ENCODE peak calls at places on chromosomes 12 and 14, in six cellular contexts. I, A, X, S, R and E are unnamed samples.

GRCh38 chr14:101583006-101583708 is 21.9 kb downstream of the DIO3 start:
- DNase-seq in I (no peak), A (peak; percentile 38), X (no peak), S (no peak), R (no peak), E (no peak)

GRCh38 chr12:32483499-32483898 is 84.1 kb downstream of the FGD4 start:
- DNase-seq in I (no peak), A (no peak), X (no peak), S (no peak), R (no peak), E (no peak)

GRCh38 chr12:92363295-92364146 is 217.9 kb upstream of the BTG1 start:
- DNase-seq in I (no peak), A (no peak), X (peak; percentile 15), S (peak; percentile 53), R (peak; percentile 96), E (peak; percentile 3)

GRCh38 chr12:66044731-66045130 is 85.8 kb downstream of the LLPH start:
- DNase-seq in I (no peak), A (no peak), X (peak; percentile 52), S (peak; percentile 54), R (no peak), E (peak; percentile 57)

GRCh38 chr12:108773798-108774788 is 42.8 kb upstream of the CORO1C start:
- DNase-seq in I (peak; percentile 23), A (peak; percentile 87), X (peak; percentile 85), S (peak; percentile 90), R (no peak), E (peak; percentile 92)

GRCh38 chr12:33605776-33606175 is 166.2 kb upstream of the SYT10 start:
- DNase-seq in I (no peak), A (no peak), X (no peak), S (no peak), R (no peak), E (peak; percentile 39)

GRCh38 chr12:120413901-120414695 is 23.8 kb upstream of the COX6A1 start:
- DNase-seq in I (no peak), A (no peak), X (no peak), S (no peak), R (no peak), E (no peak)

GRCh38 chr14:52853522-52853854 is 62.1 kb upstream of the GNPNAT1 start:
- DNase-seq in I (no peak), A (no peak), X (no peak), S (no peak), R (no peak), E (no peak)

GRCh38 chr14:101761881-101762529 is 496 bp downstream of the PPP2R5C start:
- DNase-seq in I (no peak), A (peak; percentile 82), X (no peak), S (no peak), R (no peak), E (no peak)

GRCh38 chr14:103284574-103285467 is 49.2 kb upstream of the EIF5 start:
- DNase-seq in I (no peak), A (no peak), X (peak; percentile 49), S (peak; percentile 8), R (no peak), E (peak; percentile 20)

GRCh38 chr14:99737956-99738667 is 54.0 kb downstream of the CYP46A1 start:
- DNase-seq in I (no peak), A (no peak), X (no peak), S (no peak), R (no peak), E (no peak)

GRCh38 chr12:104788848-104789271 is 169.2 kb downstream of the SLC41A2 start:
- DNase-seq in I (no peak), A (no peak), X (no peak), S (no peak), R (no peak), E (no peak)

GRCh38 chr12:50240792-50241114 is 42.6 kb downstream of the LIMA1 start:
- DNase-seq in I (no peak), A (no peak), X (no peak), S (peak; percentile 67), R (no peak), E (peak; percentile 44)

GRCh38 chr12:118979763-118980406 is 1.5 kb upstream of the SRRM4 start:
- DNase-seq in I (no peak), A (peak; percentile 63), X (peak; percentile 40), S (peak; percentile 29), R (no peak), E (peak; percentile 61)
- TF ChIP-seq CTCF in I (peak; percentile 34), A (peak; percentile 70), X (peak; percentile 64), S (peak; percentile 58), R (peak; percentile 78), E (peak; percentile 69)

GRCh38 chr14:54778618-54779017 is 124.0 kb downstream of the GCH1 start:
- DNase-seq in I (no peak), A (no peak), X (no peak), S (no peak), R (no peak), E (no peak)
- H3K4me3 ChIP-seq in I (no peak overlapping the region), A (no peak overlapping the region), X (no peak overlapping the region), S (no peak overlapping the region), R (no peak overlapping the region), E (no peak overlapping the region)

GRCh38 chr14:21723431-21724045 is 49.9 kb upstream of the OR4E1 start:
- DNase-seq in I (no peak), A (no peak), X (no peak), S (no peak), R (no peak), E (peak; percentile 24)
- TF ChIP-seq CTCF in I (no peak), A (no peak), X (no peak), S (no peak), R (peak; percentile 31), E (peak; percentile 35)

GRCh38 chr12:69647178-69647577 is 36.5 kb upstream of the LRRC10 start:
- DNase-seq in I (no peak), A (no peak), X (no peak), S (no peak), R (no peak), E (no peak)

GRCh38 chr12:69648476-69648875 is 37.8 kb upstream of the LRRC10 start:
- DNase-seq in I (peak; percentile 88), A (no peak), X (peak; percentile 75), S (peak; percentile 93), R (no peak), E (peak; percentile 97)

GRCh38 chr12:69642531-69642930 is 31.8 kb upstream of the LRRC10 start:
- DNase-seq in I (no peak), A (no peak), X (no peak), S (no peak), R (no peak), E (no peak)

GRCh38 chr12:69644516-69644915 is 33.8 kb upstream of the LRRC10 start:
- DNase-seq in I (no peak), A (no peak), X (no peak), S (no peak), R (no peak), E (no peak)

DNA sequence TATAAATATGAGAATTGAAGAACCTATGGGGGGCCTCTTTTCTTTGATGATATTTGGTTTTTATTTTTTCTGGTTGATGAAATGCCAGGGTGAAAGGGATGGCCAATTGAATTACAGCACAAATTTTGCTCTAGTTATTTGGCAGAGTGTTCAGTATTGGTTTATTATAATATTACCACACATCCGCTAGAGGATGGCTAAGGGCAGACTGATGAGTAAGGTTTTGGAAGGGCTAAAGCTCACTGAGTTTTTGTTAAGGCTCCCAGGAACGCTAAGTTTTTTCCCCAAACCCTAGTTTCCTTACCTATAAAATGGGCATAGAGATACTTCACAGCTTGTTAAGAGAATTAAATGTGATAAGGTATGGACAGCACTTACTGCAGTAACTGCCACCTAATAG is 34.3 kb upstream of the LRRC10 start:
- DNase-seq in I (no peak), A (no peak), X (peak; percentile 37), S (peak; percentile 54), R (no peak), E (no peak)
- H3K4me3 ChIP-seq in I (no peak overlapping the region), A (no peak overlapping the region), X (no peak overlapping the region), S (no peak overlapping the region), R (no peak overlapping the region), E (no peak overlapping the region)

GRCh38 chr12:62655524-62656160 is 189.0 kb downstream of the MON2 start:
- DNase-seq in I (no peak), A (no peak), X (no peak), S (no peak), R (no peak), E (no peak)
- TF ChIP-seq CTCF in I (no peak), A (no peak), X (no peak), S (no peak), R (no peak), E (no peak)